ENCODE peak calls at places on chromosome 1, in six cellular contexts. G, U, K, T, H and X are unnamed samples.

GRCh38 chr1:40732756-40733301 is 41.3 kb downstream of the NFYC start:
- DNase-seq in G (no peak), U (no peak), K (no peak), T (no peak), H (no peak), X (no peak)

GRCh38 chr1:155075535-155075934 is 3.1 kb upstream of the EFNA3 start:
- DNase-seq in G (no peak), U (no peak), K (no peak), T (no peak), H (no peak), X (no peak)

GRCh38 chr1:117590273-117590925 is 15.4 kb upstream of the TENT5C start:
- DNase-seq in G (no peak), U (no peak), K (no peak), T (no peak), H (no peak), X (peak; percentile 70)

GRCh38 chr1:210441028-210441427 is 112.3 kb downstream of the HHAT start:
- DNase-seq in G (no peak), U (no peak), K (no peak), T (no peak), H (no peak), X (no peak)

GRCh38 chr1:150466964-150467363 is 20.3 kb upstream of the TARS2 start:
- DNase-seq in G (no peak), U (no peak), K (no peak), T (no peak), H (no peak), X (no peak)

GRCh38 chr1:29270881-29271390 is 34.6 kb downstream of the PTPRU start:
- DNase-seq in G (no peak), U (no peak), K (no peak), T (no peak), H (no peak), X (no peak)

GRCh38 chr1:203069028-203069804 is 16.6 kb downstream of the MYOG start:
- DNase-seq in G (no peak), U (no peak), K (peak; percentile 17), T (no peak), H (no peak), X (no peak)

GRCh38 chr1:25590096-25590824 is 26.3 kb upstream of the MAN1C1 start:
- DNase-seq in G (no peak), U (no peak), K (peak; percentile 49), T (no peak), H (no peak), X (peak; percentile 61)

GRCh38 chr1:46187106-46187869 is 10.9 kb downstream of the POMGNT1 start:
- DNase-seq in G (no peak), U (no peak), K (no peak), T (no peak), H (no peak), X (peak; percentile 80)

GRCh38 chr1:226862900-226863299 is 7.5 kb upstream of the PSEN2 start:
- DNase-seq in G (no peak), U (no peak), K (peak; percentile 68), T (no peak), H (no peak), X (no peak)

GRCh38 chr1:26858160-26858559 is 4.8 kb upstream of the SFN start:
- DNase-seq in G (no peak), U (no peak), K (peak; percentile 20), T (no peak), H (no peak), X (no peak)

GRCh38 chr1:87942165-87942564 is 613.5 kb downstream of the LMO4 start:
- DNase-seq in G (no peak), U (no peak), K (peak; percentile 75), T (no peak), H (no peak), X (no peak)

GRCh38 chr1:165403835-165404482 is 41.0 kb downstream of the RXRG start:
- DNase-seq in G (peak; percentile 83), U (peak; percentile 50), K (peak; percentile 36), T (no peak), H (no peak), X (peak; percentile 45)

GRCh38 chr1:18284750-18285532 is 177.3 kb downstream of the IGSF21 start:
- DNase-seq in G (no peak), U (no peak), K (no peak), T (no peak), H (no peak), X (no peak)

GRCh38 chr1:117959364-117959763 is 29.8 kb downstream of the WDR3 start:
- DNase-seq in G (no peak), U (no peak), K (no peak), T (no peak), H (no peak), X (no peak)

GRCh38 chr1:30886710-30887428 is 21.7 kb downstream of the SDC3 start:
- DNase-seq in G (no peak), U (no peak), K (no peak), T (no peak), H (no peak), X (no peak)

GRCh38 chr1:205986291-205986690 is 16.9 kb downstream of the RAB7B start:
- DNase-seq in G (no peak), U (no peak), K (peak; percentile 24), T (no peak), H (no peak), X (no peak)

GRCh38 chr1:38727629-38728175 is 131.9 kb downstream of the RRAGC start:
- DNase-seq in G (no peak), U (no peak), K (no peak), T (no peak), H (no peak), X (no peak)

GRCh38 chr1:54798769-54799641 is 2.1 kb downstream of the TTC22 start:
- DNase-seq in G (peak; percentile 72), U (peak; percentile 49), K (peak; percentile 70), T (no peak), H (no peak), X (peak; percentile 64)

GRCh38 chr1:166258017-166258416 is 91.2 kb upstream of the FAM78B start:
- DNase-seq in G (no peak), U (no peak), K (no peak), T (no peak), H (no peak), X (no peak)

GRCh38 chr1:10045480-10046355 is 13.0 kb downstream of the UBE4B start:
- DNase-seq in G (no peak), U (no peak), K (peak; percentile 16), T (no peak), H (no peak), X (peak; percentile 59)

GRCh38 chr1:243946946-243947345 is 96.9 kb upstream of the AKT3 start:
- DNase-seq in G (peak; percentile 65), U (no peak), K (peak; percentile 46), T (no peak), H (peak; percentile 40), X (no peak)